ENCODE peak calls at places on chromosome 20, in eight cellular contexts. K is cardiac fibroblast, R is Peyer's patch, J is choroid plexus epithelial cell, A is GM23338, F is endothelial cell, E is kidney epithelial cell, U is ascending aorta. S is an unnamed sample.

GRCh38 chr20:3168829-3169590 is 4.3 kb downstream of the LZTS3 start:
- DNase-seq in K (no peak), R (no peak), J (no peak), A (no peak), F (no peak), E (no peak), U (no peak), S (no peak)

GRCh38 chr20:1467355-1468116 is 887 bp upstream of the NSFL1C start:
- DNase-seq in K (no peak), R (peak; percentile 72), J (no peak), A (peak; percentile 60), F (peak; percentile 46), E (no peak), U (no peak), S (no peak)

GRCh38 chr20:35504751-35505150 is 24.7 kb downstream of the C20orf173 start:
- DNase-seq in K (no peak), R (no peak), J (no peak), A (no peak), F (no peak), E (no peak), U (no peak), S (no peak)

GRCh38 chr20:34402461-34402860 is 39.4 kb downstream of the ITCH start:
- DNase-seq in K (peak; percentile 14), R (no peak), J (no peak), A (no peak), F (no peak), E (no peak), U (no peak), S (no peak)

GRCh38 chr20:44133424-44133823 is 53.6 kb downstream of the JPH2 start:
- DNase-seq in K (no peak), R (no peak), J (no peak), A (no peak), F (no peak), E (no peak), U (no peak), S (no peak)

GRCh38 chr20:20216941-20217340 is 151.0 kb upstream of the INSM1 start:
- DNase-seq in K (no peak), R (no peak), J (no peak), A (no peak), F (no peak), E (no peak), U (no peak), S (no peak)

GRCh38 chr20:19737025-19737424 is 21.0 kb upstream of the RIN2 start:
- DNase-seq in K (peak; percentile 83), R (peak; percentile 66), J (peak; percentile 87), A (no peak), F (no peak), E (no peak), U (no peak), S (no peak)

GRCh38 chr20:51378171-51378928 is 164.2 kb downstream of the NFATC2 start:
- DNase-seq in K (no peak), R (no peak), J (no peak), A (peak; percentile 65), F (peak; percentile 41), E (no peak), U (no peak), S (no peak)

GRCh38 chr20:2140561-2140960 is 38.9 kb downstream of the STK35 start:
- DNase-seq in K (peak; percentile 31), R (no peak), J (no peak), A (no peak), F (no peak), E (no peak), U (no peak), S (no peak)

GRCh38 chr20:2042400-2042799 is 48.5 kb upstream of the PDYN start:
- DNase-seq in K (peak; percentile 56), R (no peak), J (peak; percentile 13), A (no peak), F (no peak), E (peak; percentile 28), U (no peak), S (no peak)

GRCh38 chr20:18639501-18639979 is 51.7 kb downstream of the DTD1 start:
- DNase-seq in K (no peak), R (no peak), J (no peak), A (no peak), F (no peak), E (no peak), U (no peak), S (no peak)

GRCh38 chr20:692044-692443 is 16.4 kb upstream of the SCRT2 start:
- DNase-seq in K (no peak), R (no peak), J (no peak), A (no peak), F (no peak), E (no peak), U (no peak), S (no peak)

DNA sequence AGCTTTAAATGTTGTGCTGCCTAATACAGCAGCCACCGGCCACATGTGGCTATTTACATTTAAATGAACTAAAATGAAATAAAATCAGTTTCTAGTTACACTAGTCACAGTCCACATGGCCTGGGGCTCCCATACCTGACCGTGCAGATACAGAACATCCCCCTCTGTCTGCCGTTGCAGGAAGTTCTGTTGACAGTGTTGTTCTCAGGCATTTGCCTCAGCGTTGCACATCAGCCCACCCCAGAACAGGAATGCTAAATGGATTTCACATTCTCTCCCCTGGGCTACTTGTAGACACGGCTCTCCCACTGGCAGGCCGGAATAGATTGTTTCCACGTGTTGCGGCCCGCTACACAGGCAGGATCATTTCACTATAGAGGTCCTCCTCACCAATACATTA is 26.3 kb downstream of the JAG1 start:
- DNase-seq in K (no peak), R (no peak), J (peak; percentile 72), A (peak; percentile 70), F (no peak), E (no peak), U (no peak), S (no peak)
- TF ChIP-seq CTCF in K (peak; percentile 27), R (no peak), J (peak; percentile 75), A (peak; percentile 52), F (no peak), E (peak; percentile 45), U (peak; percentile 53), S (peak; percentile 4)

GRCh38 chr20:38303908-38304379 is at the start of gene BPI:
- DNase-seq in K (no peak), R (no peak), J (peak; percentile 69), A (no peak), F (no peak), E (no peak), U (no peak), S (no peak)
- TF ChIP-seq CTCF in K (no peak), R (no peak), J (no peak), A (no peak), F (no peak), E (no peak), U (no peak), S (no peak)

GRCh38 chr20:62272200-62272599 is 30.6 kb upstream of the ADRM1 start:
- DNase-seq in K (no peak), R (no peak), J (no peak), A (peak; percentile 24), F (no peak), E (no peak), U (no peak), S (no peak)
- TF ChIP-seq CTCF in K (no peak), R (no peak), J (no peak), A (no peak), F (no peak), E (no peak), U (no peak), S (no peak)

GRCh38 chr20:7031222-7031621 is 263.7 kb downstream of the BMP2 start:
- DNase-seq in K (peak; percentile 12), R (no peak), J (peak; percentile 52), A (peak; percentile 53), F (peak; percentile 14), E (no peak), U (no peak), S (no peak)
- TF ChIP-seq CTCF in K (peak; percentile 49), R (no peak), J (peak; percentile 77), A (peak; percentile 82), F (peak; percentile 76), E (peak; percentile 28), U (no peak), S (no peak)

GRCh38 chr20:45235995-45236394 is 14.8 kb downstream of the SEMG2 start:
- DNase-seq in K (no peak), R (no peak), J (no peak), A (peak; percentile 79), F (peak; percentile 28), E (no peak), U (no peak), S (no peak)
- TF ChIP-seq CTCF in K (peak; percentile 34), R (no peak), J (peak; percentile 52), A (peak; percentile 88), F (peak; percentile 75), E (peak; percentile 45), U (no peak), S (peak; percentile 6)

DNA sequence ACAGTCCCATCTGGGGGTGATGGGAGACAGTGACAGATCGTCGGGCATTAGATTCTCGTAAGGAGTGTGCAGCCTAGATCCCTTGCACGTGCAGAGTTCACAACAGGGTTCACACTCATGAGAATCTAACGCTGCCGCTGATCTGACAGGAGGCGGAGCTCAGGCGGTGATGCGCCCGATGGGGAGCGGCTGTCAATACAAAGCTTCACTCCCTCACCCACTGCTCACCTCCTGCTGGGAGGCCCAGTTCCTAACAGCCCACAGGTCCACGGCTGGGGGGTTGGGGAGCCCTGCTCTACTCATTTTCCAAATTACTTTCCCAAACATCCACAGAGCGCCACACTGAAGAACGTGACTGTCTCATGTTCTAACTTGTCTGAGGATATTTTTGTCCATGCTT is 25.3 kb downstream of the CTCFL start:
- DNase-seq in K (no peak), R (peak; percentile 46), J (no peak), A (no peak), F (no peak), E (no peak), U (no peak), S (no peak)
- TF ChIP-seq CTCF in K (no peak), R (no peak), J (no peak), A (no peak), F (no peak), E (no peak), U (no peak), S (no peak)

GRCh38 chr20:59933849-59934585 is 580 bp upstream of the SYCP2 start:
- DNase-seq in K (peak; percentile 68), R (peak; percentile 88), J (peak; percentile 69), A (peak; percentile 87), F (peak; percentile 85), E (no peak), U (no peak), S (peak; percentile 55)
- TF ChIP-seq CTCF in K (peak; percentile 60), R (peak; percentile 94), J (peak; percentile 70), A (peak; percentile 69), F (peak; percentile 95), E (peak; percentile 70), U (peak; percentile 98), S (peak; percentile 63)

S was measured in D721Med.